ENCODE peak calls at places on chromosomes 13 and 19, in seven cellular contexts. One of them, this sample, is unnamed.

GRCh38 chr13:25943666-25944065 is 108.2 kb downstream of the SHISA2 start:
- DNase-seq in NCI-H1417: no peak
- DNase-seq in RPMI8226: no peak
- DNase-seq in cardiac muscle cell: peak; percentile 67
- DNase-seq in GM04504: no peak
- DNase-seq in transverse colon: no peak
- DNase-seq in fibroblast of the aortic adventitia: no peak
- DNase-seq in this sample: peak; percentile 73

GRCh38 chr13:31794452-31794851 is 55.1 kb downstream of the RXFP2 start:
- DNase-seq in NCI-H1417: no peak
- DNase-seq in RPMI8226: no peak
- DNase-seq in cardiac muscle cell: peak; percentile 67
- DNase-seq in GM04504: no peak
- DNase-seq in transverse colon: no peak
- DNase-seq in fibroblast of the aortic adventitia: no peak
- DNase-seq in this sample: no peak

GRCh38 chr13:110681868-110682550 is 23.9 kb downstream of the CARS2 start:
- DNase-seq in NCI-H1417: no peak
- DNase-seq in RPMI8226: no peak
- DNase-seq in cardiac muscle cell: no peak
- DNase-seq in GM04504: no peak
- DNase-seq in transverse colon: no peak
- DNase-seq in fibroblast of the aortic adventitia: no peak
- DNase-seq in this sample: no peak

GRCh38 chr19:3058009-3058820 is 4.1 kb downstream of the TLE5 start:
- DNase-seq in NCI-H1417: no peak
- DNase-seq in RPMI8226: no peak
- DNase-seq in cardiac muscle cell: no peak
- DNase-seq in GM04504: no peak
- DNase-seq in transverse colon: no peak
- DNase-seq in fibroblast of the aortic adventitia: no peak
- DNase-seq in this sample: peak; percentile 0

GRCh38 chr13:27405521-27406134 is 18.8 kb upstream of the GTF3A start:
- DNase-seq in NCI-H1417: peak; percentile 52
- DNase-seq in RPMI8226: no peak
- DNase-seq in cardiac muscle cell: no peak
- DNase-seq in GM04504: no peak
- DNase-seq in transverse colon: peak; percentile 48
- DNase-seq in fibroblast of the aortic adventitia: no peak
- DNase-seq in this sample: no peak

GRCh38 chr13:95355491-95355890 is 54.2 kb upstream of the ABCC4 start:
- DNase-seq in NCI-H1417: no peak
- DNase-seq in RPMI8226: no peak
- DNase-seq in cardiac muscle cell: peak; percentile 46
- DNase-seq in GM04504: no peak
- DNase-seq in transverse colon: no peak
- DNase-seq in fibroblast of the aortic adventitia: peak; percentile 12
- DNase-seq in this sample: no peak

GRCh38 chr13:43058318-43058674 is 34.9 kb downstream of the DNAJC15 start:
- DNase-seq in NCI-H1417: peak; percentile 57
- DNase-seq in RPMI8226: peak; percentile 35
- DNase-seq in cardiac muscle cell: peak; percentile 66
- DNase-seq in GM04504: peak; percentile 86
- DNase-seq in transverse colon: peak; percentile 60
- DNase-seq in fibroblast of the aortic adventitia: peak; percentile 80
- DNase-seq in this sample: no peak

GRCh38 chr13:44758595-44759221 is 182.6 kb upstream of the TSC22D1 start:
- DNase-seq in NCI-H1417: peak; percentile 59
- DNase-seq in RPMI8226: no peak
- DNase-seq in cardiac muscle cell: peak; percentile 91
- DNase-seq in GM04504: peak; percentile 42
- DNase-seq in transverse colon: peak; percentile 20
- DNase-seq in fibroblast of the aortic adventitia: peak; percentile 89
- DNase-seq in this sample: peak; percentile 40

GRCh38 chr19:17938092-17938845 is 5.5 kb downstream of the CCDC124 start:
- DNase-seq in NCI-H1417: peak; percentile 58
- DNase-seq in RPMI8226: peak; percentile 75
- DNase-seq in cardiac muscle cell: peak; percentile 83
- DNase-seq in GM04504: peak; percentile 73
- DNase-seq in transverse colon: peak; percentile 81
- DNase-seq in fibroblast of the aortic adventitia: peak; percentile 87
- DNase-seq in this sample: peak; percentile 86

GRCh38 chr19:51027873-51028272 is 1.5 kb upstream of the KLK11 start:
- DNase-seq in NCI-H1417: no peak
- DNase-seq in RPMI8226: no peak
- DNase-seq in cardiac muscle cell: no peak
- DNase-seq in GM04504: no peak
- DNase-seq in transverse colon: no peak
- DNase-seq in fibroblast of the aortic adventitia: no peak
- DNase-seq in this sample: no peak

GRCh38 chr19:53183146-53183545 is 10.0 kb downstream of the ZNF665 start:
- DNase-seq in NCI-H1417: no peak
- DNase-seq in RPMI8226: no peak
- DNase-seq in cardiac muscle cell: no peak
- DNase-seq in GM04504: peak; percentile 6
- DNase-seq in transverse colon: no peak
- DNase-seq in fibroblast of the aortic adventitia: no peak
- DNase-seq in this sample: no peak